ENCODE peak calls at places on chromosomes 11 and 22, in nine cellular contexts. S, L, Z, U, J, T, I, K and E are unnamed samples. For H3K36me3 and H3K27me3, the result is how much of the 10 kb centered on the place peaks cover.

GRCh38 chr11:43853766-43854165 is 26.9 kb upstream of the ALKBH3 start:
- DNase-seq in J (peak), L (no peak), I (no peak), U (no peak), K (no peak), S (no peak), Z (no peak), T (no peak), E (no peak)

GRCh38 chr11:120950880-120951279 is 73.0 kb upstream of the TBCEL start:
- DNase-seq in T (no peak), J (no peak), L (no peak), I (no peak), U (no peak), K (no peak), Z (no peak), S (no peak), E (no peak)

GRCh38 chr11:34732831-34733230 is 111.9 kb downstream of the EHF start:
- DNase-seq in L (no peak), S (no peak), K (no peak), I (no peak), T (no peak), J (no peak), U (no peak), Z (no peak), E (no peak)

GRCh38 chr22:43862074-43862881 is at the start of gene SULT4A1:
- DNase-seq in J (no peak), L (no peak), Z (no peak), S (no peak), U (peak), K (peak), T (no peak), I (no peak), E (no peak)

GRCh38 chr11:74980627-74981026 is 8.1 kb upstream of the NEU3 start:
- DNase-seq in U (no peak), Z (no peak), L (no peak), K (no peak), S (no peak), J (no peak), T (no peak), I (no peak), E (no peak)

GRCh38 chr22:19169947-19170318 is 8.6 kb downstream of the SLC25A1 start:
- DNase-seq in T (no peak), J (no peak), I (no peak), U (no peak), Z (no peak), L (no peak), K (no peak), S (no peak), E (no peak)

GRCh38 chr11:134951305-134951700 is 539.3 kb upstream of the B3GAT1 start:
- DNase-seq in Z (no peak), T (no peak), J (peak), I (no peak), U (peak), L (no peak), S (no peak), K (no peak), E (no peak)

GRCh38 chr11:3893311-3893710 is 37.8 kb downstream of the STIM1 start:
- DNase-seq in L (no peak), K (no peak), U (no peak), J (no peak), T (no peak), Z (no peak), S (no peak), I (no peak), E (no peak)

GRCh38 chr11:64742087-64742939 is 1.6 kb downstream of the RASGRP2 start:
- DNase-seq in Z (peak), L (no peak), I (peak), S (no peak), U (no peak), K (peak), J (no peak), T (no peak), E (peak)

GRCh38 chr11:94794287-94795168 is 26.4 kb downstream of the AMOTL1 start:
- DNase-seq in J (peak), Z (peak), K (no peak), T (no peak), U (peak), L (peak), I (peak), S (peak), E (no peak)

GRCh38 chr11:117565709-117566108 is 231.3 kb downstream of the DSCAML1 start:
- DNase-seq in K (peak), Z (no peak), T (no peak), S (no peak), I (no peak), J (no peak), U (no peak), L (no peak), E (no peak)

GRCh38 chr22:37971475-37972434 is 12.6 kb downstream of the SOX10 start:
- DNase-seq in I (no peak), T (no peak), K (no peak), Z (no peak), J (no peak), S (no peak), U (no peak), L (no peak), E (no peak)

GRCh38 chr11:108568183-108568858 is 25.2 kb downstream of the EXPH5 start:
- DNase-seq in I (peak), L (no peak), U (no peak), S (peak), T (no peak), Z (peak), J (no peak), K (peak), E (no peak)

GRCh38 chr11:41446566-41446965 is 12.9 kb downstream of the LRRC4C start:
- DNase-seq in Z (no peak), T (no peak), I (no peak), L (no peak), K (no peak), U (peak), J (no peak), S (no peak), E (no peak)

GRCh38 chr22:26579331-26579886 is 10.5 kb downstream of the TPST2 start:
- DNase-seq in I (peak), K (no peak), U (no peak), T (peak), J (no peak), Z (no peak), S (peak), L (no peak), E (no peak)

GRCh38 chr22:35727436-35727835 is 9.8 kb downstream of the APOL5 start:
- DNase-seq in K (no peak), I (no peak), J (no peak), Z (no peak), U (no peak), L (no peak), T (no peak), S (peak), E (no peak)

GRCh38 chr11:45060707-45061106 is 85.7 kb upstream of the PRDM11 start:
- DNase-seq in Z (no peak), S (no peak), I (no peak), K (no peak), L (no peak), U (no peak), J (no peak), T (no peak), E (no peak)

GRCh38 chr22:19495562-19496323 is 16.0 kb downstream of the CDC45 start:
- DNase-seq in I (no peak), T (no peak), J (peak), L (no peak), K (no peak), S (no peak), Z (no peak), U (no peak), E (no peak)

GRCh38 chr22:42061041-42061440 is 9.6 kb downstream of the NAGA start:
- DNase-seq in K (peak), T (peak), I (no peak), J (no peak), U (no peak), S (peak), L (no peak), Z (no peak), E (no peak)

GRCh38 chr22:39241632-39242388 is 3.0 kb downstream of the PDGFB start:
- DNase-seq in L (no peak), Z (no peak), S (no peak), U (no peak), I (no peak), K (no peak), T (no peak), J (no peak), E (no peak)

GRCh38 chr11:128914216-128915147 is 23.3 kb downstream of the KCNJ5 start:
- DNase-seq in U (no peak), I (no peak), J (peak), S (no peak), T (no peak), L (no peak), K (no peak), Z (no peak), E (no peak)

GRCh38 chr11:10012068-10012467 is 282.0 kb downstream of the SBF2 start:
- DNase-seq in Z (no peak), I (no peak), J (no peak), K (no peak), U (no peak), L (no peak), S (no peak), T (no peak), E (no peak)

GRCh38 chr11:65366340-65366773 is 11.8 kb downstream of the TIGD3 start:
- DNase-seq in U (peak), S (no peak), J (peak), L (no peak), I (peak), T (peak), Z (no peak), K (no peak), E (no peak)

GRCh38 chr22:40190501-40190900 is 12.8 kb downstream of the TNRC6B start:
- DNase-seq in Z (no peak), S (peak), U (no peak), I (no peak), K (no peak), L (no peak), J (no peak), T (no peak), E (no peak)

GRCh38 chr11:8826901-8827560 is 84.0 kb upstream of the AKIP1 start:
- DNase-seq in K (no peak), T (no peak), Z (peak), I (no peak), S (no peak), J (peak), U (peak), L (no peak), E (no peak)
- TF ChIP-seq CTCF in K (no peak), T (no peak), Z (no peak), I (no peak), S (no peak), J (no peak), U (no peak), L (no peak), E (no peak)

GRCh38 chr22:23285734-23286133 is 105.4 kb downstream of the BCR start:
- DNase-seq in J (no peak), L (no peak), S (no peak), Z (no peak), U (peak), I (no peak), K (no peak), T (no peak), E (no peak)

GRCh38 chr22:23283591-23284503 is 103.5 kb downstream of the BCR start:
- DNase-seq in I (no peak), K (no peak), Z (no peak), S (no peak), U (no peak), L (no peak), J (no peak), T (no peak), E (no peak)

GRCh38 chr22:23285236-23285635 is 104.9 kb downstream of the BCR start:
- DNase-seq in S (no peak), L (no peak), Z (no peak), K (no peak), J (no peak), I (no peak), T (no peak), U (no peak), E (no peak)

GRCh38 chr22:23282986-23283385 is 102.7 kb downstream of the BCR start:
- DNase-seq in Z (no peak), T (no peak), I (no peak), U (no peak), J (no peak), K (no peak), S (no peak), L (no peak), E (no peak)

DNA sequence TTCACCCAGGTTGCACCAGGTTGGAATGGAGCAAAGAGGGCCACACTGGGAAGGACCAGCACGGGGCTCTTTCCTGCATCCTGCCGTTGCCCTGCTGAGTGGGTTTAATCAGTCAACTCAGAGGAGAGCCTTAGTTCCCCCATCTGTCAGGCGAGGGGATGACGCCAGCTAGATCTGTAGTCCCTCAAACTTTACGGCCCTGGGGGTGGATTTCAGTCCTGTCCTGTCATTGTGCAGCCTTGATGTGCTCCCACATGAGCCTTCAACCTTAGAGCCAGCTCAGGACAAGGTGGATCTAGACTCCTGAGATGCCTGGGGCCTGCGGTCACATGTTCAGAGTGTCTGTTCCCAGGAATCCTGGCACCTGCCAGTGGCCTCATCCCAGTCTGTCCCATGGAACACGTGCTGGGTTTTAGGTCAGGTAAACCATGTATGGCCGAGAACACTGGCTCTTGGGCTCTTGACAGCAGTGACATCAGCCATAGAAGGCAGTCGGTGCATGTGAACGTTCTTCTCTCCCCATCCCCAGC is 104.3 kb downstream of the BCR start:
- DNase-seq in J (no peak), S (no peak), K (no peak), Z (no peak), I (no peak), L (no peak), U (no peak), T (no peak), E (no peak)
- H3K36me3 ChIP-seq in J (under half), S (half or more), K (under half), Z (under half), I (under half), L (half or more), U (under half), T (under half), E (under half)

GRCh38 chr22:48083502-48083901 is 1321.1 kb downstream of the TBC1D22A start:
- DNase-seq in T (no peak), I (no peak), U (no peak), J (no peak), Z (no peak), K (no peak), S (no peak), L (no peak), E (no peak)

GRCh38 chr22:48086246-48086645 is 1323.8 kb downstream of the TBC1D22A start:
- DNase-seq in S (no peak), K (no peak), U (no peak), L (no peak), J (no peak), Z (no peak), T (no peak), I (no peak), E (peak)

GRCh38 chr22:48082284-48082683 is 1319.8 kb downstream of the TBC1D22A start:
- DNase-seq in I (no peak), J (no peak), U (no peak), K (no peak), Z (no peak), S (no peak), L (no peak), T (no peak), E (no peak)

GRCh38 chr22:48084041-48084748 is 1321.7 kb downstream of the TBC1D22A start:
- DNase-seq in Z (no peak), I (no peak), T (no peak), L (no peak), U (no peak), J (no peak), S (no peak), K (no peak), E (peak)

GRCh38 chr22:48084749-48085090 is 1322.3 kb downstream of the TBC1D22A start:
- DNase-seq in T (no peak), Z (no peak), S (no peak), K (no peak), J (no peak), U (no peak), I (no peak), L (no peak), E (no peak)
- H3K27me3 ChIP-seq in T (under half), Z (under half), S (under half), K (under half), J (under half), U (under half), I (under half), L (under half), E (under half)

GRCh38 chr11:57318178-57318577 is 6.6 kb downstream of the TNKS1BP1 start:
- DNase-seq in Z (no peak), U (peak), K (no peak), S (peak), I (peak), T (peak), L (no peak), J (no peak), E (no peak)
- TF ChIP-seq CTCF in Z (no peak), U (no peak), K (no peak), S (no peak), I (no peak), T (no peak), L (no peak), J (no peak), E (no peak)

GRCh38 chr11:110389946-110390345 is 39.8 kb upstream of the FDX1 start:
- DNase-seq in Z (no peak), T (no peak), J (no peak), K (no peak), U (no peak), S (no peak), I (no peak), L (no peak), E (no peak)
- H3K36me3 ChIP-seq in Z (under half), T (under half), J (under half), K (under half), U (under half), S (under half), I (under half), L (under half), E (under half)